ENCODE peak calls at places on chromosomes 1 and 21, in four cellular contexts. One of them, this sample, is unnamed.

GRCh38 chr1:219173758-219174671 is at the start of gene LYPLAL1:
- DNase-seq in GM12878: peak; percentile 78
- DNase-seq in K562: peak; percentile 97
- DNase-seq in HepG2: peak; percentile 74
- DNase-seq in this sample: peak; percentile 93

GRCh38 chr1:210523830-210524229 is 195.1 kb downstream of the HHAT start:
- DNase-seq in GM12878: no peak
- DNase-seq in K562: no peak
- DNase-seq in HepG2: no peak
- DNase-seq in this sample: no peak

GRCh38 chr1:7253118-7253480 is 467.8 kb downstream of the CAMTA1 start:
- DNase-seq in GM12878: no peak
- DNase-seq in K562: no peak
- DNase-seq in HepG2: no peak
- DNase-seq in this sample: no peak

GRCh38 chr1:218867941-218868656 is 305.6 kb upstream of the LYPLAL1 start:
- DNase-seq in GM12878: no peak
- DNase-seq in K562: no peak
- DNase-seq in HepG2: no peak
- DNase-seq in this sample: no peak

GRCh38 chr1:119367332-119368124 is 1.1 kb upstream of the HAO2 start:
- DNase-seq in GM12878: no peak
- DNase-seq in K562: peak; percentile 27
- DNase-seq in HepG2: peak; percentile 53
- DNase-seq in this sample: peak; percentile 63

GRCh38 chr1:41347276-41347675 is 14.0 kb upstream of the FOXO6 start:
- DNase-seq in GM12878: no peak
- DNase-seq in K562: no peak
- DNase-seq in HepG2: no peak
- DNase-seq in this sample: no peak

GRCh38 chr1:245956225-245956624 is 550.9 kb downstream of the SMYD3 start:
- DNase-seq in GM12878: no peak
- DNase-seq in K562: peak; percentile 60
- DNase-seq in HepG2: no peak
- DNase-seq in this sample: no peak

GRCh38 chr1:74505133-74505532 is 7.3 kb downstream of the LRRC53 start:
- DNase-seq in GM12878: no peak
- DNase-seq in K562: no peak
- DNase-seq in HepG2: no peak
- DNase-seq in this sample: no peak

GRCh38 chr21:42563261-42564045 is 49.8 kb downstream of the SLC37A1 start:
- DNase-seq in GM12878: no peak
- DNase-seq in K562: no peak
- DNase-seq in HepG2: no peak
- DNase-seq in this sample: no peak

GRCh38 chr1:10841059-10841458 is 44.6 kb upstream of the CASZ1 start:
- DNase-seq in GM12878: no peak
- DNase-seq in K562: no peak
- DNase-seq in HepG2: no peak
- DNase-seq in this sample: no peak

GRCh38 chr1:170218261-170218660 is 72.5 kb downstream of the NTMT2 start:
- DNase-seq in GM12878: no peak
- DNase-seq in K562: no peak
- DNase-seq in HepG2: no peak
- DNase-seq in this sample: no peak

GRCh38 chr1:154968731-154969130 is 1.8 kb downstream of the SHC1 start:
- DNase-seq in GM12878: no peak
- DNase-seq in K562: no peak
- DNase-seq in HepG2: no peak
- DNase-seq in this sample: no peak

GRCh38 chr1:38026592-38027200 is 14.2 kb downstream of the UTP11 start:
- DNase-seq in GM12878: no peak
- DNase-seq in K562: peak; percentile 65
- DNase-seq in HepG2: no peak
- DNase-seq in this sample: peak; percentile 55

GRCh38 chr1:1217621-1218523 is 3.9 kb upstream of the TNFRSF4 start:
- DNase-seq in GM12878: no peak
- DNase-seq in K562: no peak
- DNase-seq in HepG2: no peak
- DNase-seq in this sample: no peak

GRCh38 chr1:1540015-1540816 is at the start of gene TMEM240:
- DNase-seq in GM12878: no peak
- DNase-seq in K562: no peak
- DNase-seq in HepG2: no peak
- DNase-seq in this sample: no peak

GRCh38 chr1:204296431-204296988 is 63.2 kb downstream of the PLEKHA6 start:
- DNase-seq in GM12878: no peak
- DNase-seq in K562: no peak
- DNase-seq in HepG2: peak; percentile 41
- DNase-seq in this sample: no peak

GRCh38 chr1:145720878-145721671 is 1.8 kb downstream of the CD160 start:
- DNase-seq in GM12878: no peak
- DNase-seq in K562: peak; percentile 74
- DNase-seq in HepG2: peak; percentile 40
- DNase-seq in this sample: peak; percentile 91

GRCh38 chr1:166905930-166906329 is 29.9 kb upstream of the TADA1 start:
- DNase-seq in GM12878: no peak
- DNase-seq in K562: no peak
- DNase-seq in HepG2: no peak
- DNase-seq in this sample: no peak

DNA sequence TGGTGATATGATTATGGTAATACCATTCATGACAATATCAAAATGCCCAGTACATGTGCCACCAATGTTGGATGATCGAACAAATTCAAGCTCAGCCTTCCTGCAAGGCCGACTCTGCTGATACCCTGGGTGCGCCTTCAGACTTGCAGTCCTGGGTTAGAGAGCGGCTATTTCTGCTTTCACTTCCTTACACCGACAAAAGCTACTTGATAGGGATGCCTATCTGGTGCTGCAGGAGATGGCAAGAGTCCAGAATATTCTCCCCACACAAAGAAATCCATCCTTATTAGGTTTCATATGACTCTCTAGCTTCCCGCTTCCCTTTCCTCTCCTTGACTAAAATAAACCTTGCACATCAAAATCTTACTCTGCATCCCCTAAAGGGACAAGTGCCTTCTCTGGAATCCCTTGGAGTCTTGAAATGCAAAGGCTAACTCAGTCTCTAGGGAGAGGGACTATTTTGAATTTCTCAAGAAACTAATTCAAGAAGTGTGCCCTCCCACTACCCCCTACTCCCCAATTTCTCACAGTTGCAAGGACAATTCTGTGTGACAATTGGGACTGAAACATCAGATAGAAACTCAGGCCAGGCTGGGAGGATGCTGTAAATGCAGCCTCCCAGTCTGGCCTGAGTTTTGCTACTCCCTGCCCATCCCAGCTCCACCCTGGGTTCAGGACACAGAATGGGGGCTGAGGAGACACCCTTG is 103.1 kb upstream of the USP24 start:
- DNase-seq in GM12878: no peak
- DNase-seq in K562: no peak
- DNase-seq in HepG2: no peak
- DNase-seq in this sample: no peak
- TF ChIP-seq FOXK2 in GM12878: no peak
- TF ChIP-seq FOXK2 in K562: no peak
- TF ChIP-seq FOXK2 in HepG2: no peak
- TF ChIP-seq FOXK2 in this sample: no peak

DNA sequence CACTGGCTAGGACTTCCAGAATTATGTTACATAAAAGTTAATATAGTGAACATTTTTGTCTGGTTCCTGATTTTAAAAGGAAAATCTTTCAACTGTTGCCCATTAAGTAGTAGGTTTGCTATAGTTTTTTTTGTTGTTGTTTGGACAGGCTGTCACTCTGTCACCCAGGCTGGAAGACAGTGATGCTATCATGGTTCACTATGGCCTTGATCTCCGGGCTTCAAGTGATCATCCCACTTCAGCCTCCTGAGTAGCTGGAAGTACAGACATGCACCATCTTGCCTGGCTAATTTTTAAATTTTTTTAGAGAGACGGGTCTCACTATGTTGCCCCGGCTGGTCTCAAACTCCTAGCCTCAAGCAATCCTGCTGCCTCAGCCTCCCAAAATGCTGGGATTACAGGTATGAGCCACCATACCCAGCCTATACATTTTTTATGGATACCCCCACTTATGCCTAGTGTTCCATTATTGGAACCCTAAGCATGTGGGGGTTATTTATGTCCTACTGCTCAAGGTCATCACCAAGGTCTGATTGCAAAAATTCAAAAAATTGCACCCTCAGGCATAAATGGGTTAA is 6.5 kb downstream of the CTXND2 start:
- DNase-seq in GM12878: no peak
- DNase-seq in K562: no peak
- DNase-seq in HepG2: no peak
- DNase-seq in this sample: no peak
- TF ChIP-seq FOXK2 in GM12878: no peak
- TF ChIP-seq FOXK2 in K562: no peak
- TF ChIP-seq FOXK2 in HepG2: no peak
- TF ChIP-seq FOXK2 in this sample: no peak

DNA sequence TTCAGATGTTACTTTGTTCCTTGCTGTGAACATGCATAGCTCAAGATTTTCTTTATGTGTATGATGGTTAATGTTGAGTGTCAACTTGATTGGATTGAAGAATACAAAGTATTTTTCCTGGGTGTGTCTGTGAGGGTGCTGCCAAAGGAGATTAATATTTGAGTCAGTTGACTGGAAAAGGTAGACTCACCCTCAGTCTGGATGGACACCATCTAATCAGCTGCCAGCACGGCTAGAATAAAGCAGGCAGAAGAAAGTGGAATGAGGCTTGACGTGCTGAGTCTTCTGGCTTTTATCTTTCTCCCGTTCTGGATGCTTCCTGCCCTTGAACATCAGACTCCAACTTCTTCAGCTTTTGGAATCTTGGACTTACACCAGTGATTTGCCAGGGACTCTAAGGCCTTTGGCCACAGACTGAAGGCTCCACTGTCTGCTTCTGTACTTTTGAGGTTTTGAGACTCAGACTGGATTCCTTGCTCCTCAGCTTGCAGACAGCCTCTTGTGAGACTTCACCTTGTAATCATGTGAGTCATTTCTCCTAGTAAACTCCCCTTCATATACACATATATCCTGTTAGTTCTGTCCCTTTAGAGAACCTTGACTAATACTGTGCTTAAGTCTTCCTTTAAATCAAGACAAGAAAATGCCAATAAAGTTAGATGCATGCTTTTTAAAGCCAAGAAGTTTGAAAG is 626.6 kb downstream of the KCNT2 start:
- DNase-seq in GM12878: no peak
- DNase-seq in K562: peak; percentile 9
- DNase-seq in HepG2: no peak
- DNase-seq in this sample: no peak
- TF ChIP-seq FOXK2 in GM12878: no peak
- TF ChIP-seq FOXK2 in K562: no peak
- TF ChIP-seq FOXK2 in HepG2: no peak
- TF ChIP-seq FOXK2 in this sample: no peak

GRCh38 chr1:54047384-54048315 is 5.4 kb downstream of the TMEM59 start:
- DNase-seq in GM12878: no peak
- DNase-seq in K562: no peak
- DNase-seq in HepG2: no peak
- DNase-seq in this sample: no peak
- TF ChIP-seq FOXK2 in GM12878: no peak
- TF ChIP-seq FOXK2 in K562: no peak
- TF ChIP-seq FOXK2 in HepG2: no peak
- TF ChIP-seq FOXK2 in this sample: no peak

GRCh38 chr1:229578168-229579100 is 19.9 kb upstream of the ABCB10 start:
- DNase-seq in GM12878: no peak
- DNase-seq in K562: no peak
- DNase-seq in HepG2: no peak
- DNase-seq in this sample: no peak
- TF ChIP-seq FOXK2 in GM12878: no peak
- TF ChIP-seq FOXK2 in K562: no peak
- TF ChIP-seq FOXK2 in HepG2: no peak
- TF ChIP-seq FOXK2 in this sample: no peak

GRCh38 chr1:8987881-8988617 is 38.2 kb downstream of the SLC2A7 start:
- DNase-seq in GM12878: no peak
- DNase-seq in K562: peak; percentile 62
- DNase-seq in HepG2: no peak
- DNase-seq in this sample: peak; percentile 74
- TF ChIP-seq FOXK2 in GM12878: no peak
- TF ChIP-seq FOXK2 in K562: no peak
- TF ChIP-seq FOXK2 in HepG2: no peak
- TF ChIP-seq FOXK2 in this sample: no peak

GRCh38 chr1:43760745-43761343 is 53.5 kb downstream of the ST3GAL3 start:
- DNase-seq in GM12878: no peak
- DNase-seq in K562: peak; percentile 36
- DNase-seq in HepG2: no peak
- DNase-seq in this sample: no peak
- TF ChIP-seq FOXK2 in GM12878: no peak
- TF ChIP-seq FOXK2 in K562: no peak
- TF ChIP-seq FOXK2 in HepG2: no peak
- TF ChIP-seq FOXK2 in this sample: no peak

DNA sequence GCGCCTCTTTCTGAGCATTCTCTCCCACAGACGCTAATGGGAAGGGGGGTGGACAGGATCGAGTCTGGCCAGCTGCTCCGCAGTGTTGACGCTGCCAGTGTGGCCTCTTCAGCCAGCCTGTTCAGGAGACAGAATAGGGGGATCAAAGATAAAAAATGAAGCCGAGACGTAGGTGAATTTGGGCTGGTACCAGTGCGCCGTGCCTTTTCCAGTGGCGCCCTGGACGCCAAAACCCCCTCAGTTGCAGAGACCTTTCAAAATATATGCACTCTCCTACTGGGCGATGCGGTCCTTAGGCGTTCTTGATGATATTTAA is 1.1 kb downstream of the TTC3 start:
- DNase-seq in GM12878: no peak
- DNase-seq in K562: peak; percentile 63
- DNase-seq in HepG2: no peak
- DNase-seq in this sample: peak; percentile 20
- TF ChIP-seq FOXK2 in GM12878: no peak
- TF ChIP-seq FOXK2 in K562: no peak
- TF ChIP-seq FOXK2 in HepG2: no peak
- TF ChIP-seq FOXK2 in this sample: no peak

DNA sequence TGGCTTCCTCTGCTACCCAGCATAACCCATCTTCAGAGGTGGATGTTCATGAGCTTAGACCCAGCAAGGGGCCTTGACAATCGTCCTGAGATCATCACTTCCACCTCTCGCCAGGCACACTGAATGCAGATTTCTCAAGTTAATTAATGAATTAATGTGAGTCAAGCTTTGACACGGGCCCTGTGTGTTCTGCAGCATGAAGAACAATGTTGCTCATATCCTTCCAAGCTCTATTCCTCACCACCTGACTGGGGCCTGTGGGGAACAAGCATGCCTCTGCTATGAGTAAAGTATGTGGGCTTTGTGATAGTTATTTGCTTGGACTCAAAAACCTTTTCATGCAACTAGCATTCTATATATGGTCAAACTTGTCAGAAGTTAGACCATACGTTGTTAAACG is 122.0 kb downstream of the SEC16B start:
- DNase-seq in GM12878: no peak
- DNase-seq in K562: no peak
- DNase-seq in HepG2: no peak
- DNase-seq in this sample: no peak
- TF ChIP-seq FOXK2 in GM12878: no peak
- TF ChIP-seq FOXK2 in K562: no peak
- TF ChIP-seq FOXK2 in HepG2: no peak
- TF ChIP-seq FOXK2 in this sample: no peak

GRCh38 chr1:62608905-62609304 is 11.6 kb downstream of the ANGPTL3 start:
- DNase-seq in GM12878: no peak
- DNase-seq in K562: no peak
- DNase-seq in HepG2: peak; percentile 80
- DNase-seq in this sample: no peak
- TF ChIP-seq FOXK2 in GM12878: no peak
- TF ChIP-seq FOXK2 in K562: no peak
- TF ChIP-seq FOXK2 in HepG2: no peak
- TF ChIP-seq FOXK2 in this sample: no peak